ENCODE peak calls at places on chromosomes 13 and 19, in five cellular contexts. P is GM12865, X is BE2C, D is PC-9, Q is GM12878. G is an unnamed sample.

GRCh38 chr13:23956106-23956505 is 58.8 kb upstream of the C1QTNF9B start:
- DNase-seq in D (peak), X (no peak), P (peak), Q (no peak), G (no peak)

GRCh38 chr13:43266953-43267615 is 243.7 kb downstream of the DNAJC15 start:
- DNase-seq in X (no peak), D (no peak), Q (no peak), P (no peak), G (no peak)

GRCh38 chr19:35066121-35066520 is 24.6 kb downstream of the HPN start:
- DNase-seq in X (no peak), D (no peak), P (no peak), Q (no peak), G (no peak)

GRCh38 chr13:71866173-71867091 is 572 bp downstream of the DACH1 start:
- DNase-seq in D (no peak), P (no peak), X (peak), Q (no peak), G (peak)

GRCh38 chr19:51689751-51690358 is 3.3 kb upstream of the SPACA6 start:
- DNase-seq in P (no peak), Q (no peak), X (peak), D (no peak), G (peak)

GRCh38 chr13:32408999-32409313 is 19.0 kb downstream of the N4BP2L1 start:
- DNase-seq in D (no peak), P (no peak), Q (no peak), X (no peak), G (no peak)

GRCh38 chr13:112592647-112593046 is 4.7 kb upstream of the TUBGCP3 start:
- DNase-seq in Q (no peak), D (no peak), X (no peak), P (no peak), G (no peak)

GRCh38 chr13:50026788-50027473 is 11.7 kb downstream of the KCNRG start:
- DNase-seq in X (no peak), P (peak), D (no peak), Q (peak), G (no peak)

GRCh38 chr19:2415281-2415972 is 12.0 kb downstream of the TIMM13 start:
- DNase-seq in P (no peak), Q (no peak), D (no peak), X (peak), G (no peak)

GRCh38 chr13:72586519-72586918 is 140.9 kb downstream of the MZT1 start:
- DNase-seq in Q (no peak), P (no peak), D (no peak), X (no peak), G (no peak)

GRCh38 chr13:25114220-25114619 is 18.3 kb downstream of the PABPC3 start:
- DNase-seq in Q (peak), D (peak), X (peak), P (peak), G (peak)

GRCh38 chr13:94416454-94417080 is 62.9 kb downstream of the DCT start:
- DNase-seq in X (peak), Q (no peak), D (no peak), P (peak), G (peak)

GRCh38 chr13:112877066-112877465 is 91.9 kb upstream of the MCF2L start:
- DNase-seq in X (no peak), P (no peak), Q (no peak), D (no peak), G (no peak)

GRCh38 chr19:15864824-15865223 is 33.0 kb downstream of the CYP4F2 start:
- DNase-seq in D (no peak), Q (no peak), P (no peak), X (no peak), G (no peak)

GRCh38 chr13:105037064-105037463 is 1498.4 kb downstream of the EFNB2 start:
- DNase-seq in P (no peak), X (no peak), Q (no peak), D (no peak), G (no peak)

GRCh38 chr13:47816835-47817234 is 184.2 kb downstream of the SUCLA2 start:
- DNase-seq in X (no peak), D (no peak), Q (no peak), P (no peak), G (no peak)

GRCh38 chr13:51955281-51955771 is 55.9 kb downstream of the ATP7B start:
- DNase-seq in X (no peak), P (no peak), D (no peak), Q (no peak), G (no peak)

GRCh38 chr13:102295316-102296048 is 106.4 kb downstream of the FGF14 start:
- DNase-seq in D (no peak), Q (no peak), X (no peak), P (no peak), G (no peak)

GRCh38 chr19:49497047-49497789 is 984 bp downstream of the RPS11 start:
- DNase-seq in P (peak), X (peak), D (peak), Q (no peak), G (no peak)

GRCh38 chr19:38849147-38849745 is 540 bp downstream of the HNRNPL start:
- DNase-seq in D (peak), X (peak), Q (peak), P (peak), G (peak)

GRCh38 chr19:29211562-29212416 is 1.2 kb downstream of the UQCRFS1 start:
- DNase-seq in X (no peak), D (no peak), Q (no peak), P (peak), G (no peak)

GRCh38 chr19:49799798-49800376 is 13.2 kb downstream of the FUZ start:
- DNase-seq in Q (no peak), P (no peak), D (no peak), X (no peak), G (no peak)

GRCh38 chr19:18895038-18895827 is 725 bp downstream of the CERS1 start:
- DNase-seq in P (peak), Q (no peak), X (peak), D (peak), G (peak)

GRCh38 chr19:1251233-1251502 is 2.8 kb downstream of the MIDN start:
- DNase-seq in D (peak), P (peak), X (peak), Q (no peak), G (no peak)
- TF ChIP-seq CTCF in D (no peak), P (no peak), X (no peak), Q (no peak), G (no peak)

DNA sequence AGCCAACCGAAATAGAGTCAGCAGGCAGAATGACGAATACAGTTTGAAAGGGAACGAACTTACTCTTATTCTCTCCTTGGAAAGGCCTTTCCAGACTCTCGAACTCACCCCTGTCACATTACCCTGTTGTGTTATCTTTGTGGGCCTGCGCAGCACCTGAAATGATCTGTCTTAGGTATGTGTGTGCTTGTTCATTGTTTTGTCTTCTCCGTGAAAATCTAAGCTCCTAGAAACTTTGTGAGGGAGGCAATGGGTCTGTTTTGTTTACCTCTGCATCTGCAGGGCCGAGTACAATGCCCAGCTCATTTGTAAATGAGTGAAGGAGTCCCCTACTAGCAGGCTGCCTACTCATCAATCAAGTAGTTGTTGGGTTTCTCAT is 19.6 kb downstream of the HMGB1 start:
- DNase-seq in X (no peak), P (no peak), Q (no peak), D (no peak), G (no peak)
- TF ChIP-seq CTCF in X (no peak), P (no peak), Q (no peak), D (no peak), G (no peak)

GRCh38 chr19:46487802-46488445 is 7.7 kb downstream of the PNMA8B start:
- DNase-seq in D (peak), X (peak), P (peak), Q (no peak), G (peak)

GRCh38 chr19:46490774-46491173 is 4.9 kb downstream of the PNMA8B start:
- DNase-seq in D (no peak), X (no peak), Q (no peak), P (no peak), G (no peak)

GRCh38 chr19:46487178-46487801 is 8.4 kb downstream of the PNMA8B start:
- DNase-seq in D (no peak), Q (no peak), P (no peak), X (no peak), G (no peak)

GRCh38 chr19:46488551-46488950 is 7.1 kb downstream of the PNMA8B start:
- DNase-seq in D (no peak), Q (no peak), P (no peak), X (no peak), G (no peak)

GRCh38 chr19:46489445-46490272 is 6.0 kb downstream of the PNMA8B start:
- DNase-seq in X (peak), D (no peak), Q (no peak), P (no peak), G (no peak)
- TF ChIP-seq CTCF in X (peak), D (no peak), Q (peak), P (no peak), G (peak)

DNA sequence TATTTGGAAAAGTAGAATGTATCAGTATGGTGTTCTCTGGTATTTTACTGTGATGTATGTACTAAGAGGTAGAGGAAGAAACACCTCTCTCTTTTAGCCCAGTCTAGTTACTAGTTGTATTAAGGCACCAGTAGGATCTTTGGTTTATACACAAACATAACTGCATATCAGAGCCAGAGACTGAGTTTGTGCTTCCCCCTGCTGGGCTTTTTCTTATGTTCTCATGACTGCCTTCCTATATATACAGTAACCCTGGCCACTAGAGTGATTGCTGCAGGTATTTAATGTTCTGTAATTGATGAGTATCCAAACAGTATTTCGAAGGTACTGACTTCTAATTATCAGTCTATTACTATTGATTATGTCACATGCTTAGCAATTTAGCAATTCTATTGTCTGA is 202.5 kb upstream of the KLHL1 start:
- DNase-seq in P (peak), X (peak), Q (no peak), D (no peak), G (peak)
- TF ChIP-seq CTCF in P (peak), X (peak), Q (peak), D (peak), G (peak)

DNA sequence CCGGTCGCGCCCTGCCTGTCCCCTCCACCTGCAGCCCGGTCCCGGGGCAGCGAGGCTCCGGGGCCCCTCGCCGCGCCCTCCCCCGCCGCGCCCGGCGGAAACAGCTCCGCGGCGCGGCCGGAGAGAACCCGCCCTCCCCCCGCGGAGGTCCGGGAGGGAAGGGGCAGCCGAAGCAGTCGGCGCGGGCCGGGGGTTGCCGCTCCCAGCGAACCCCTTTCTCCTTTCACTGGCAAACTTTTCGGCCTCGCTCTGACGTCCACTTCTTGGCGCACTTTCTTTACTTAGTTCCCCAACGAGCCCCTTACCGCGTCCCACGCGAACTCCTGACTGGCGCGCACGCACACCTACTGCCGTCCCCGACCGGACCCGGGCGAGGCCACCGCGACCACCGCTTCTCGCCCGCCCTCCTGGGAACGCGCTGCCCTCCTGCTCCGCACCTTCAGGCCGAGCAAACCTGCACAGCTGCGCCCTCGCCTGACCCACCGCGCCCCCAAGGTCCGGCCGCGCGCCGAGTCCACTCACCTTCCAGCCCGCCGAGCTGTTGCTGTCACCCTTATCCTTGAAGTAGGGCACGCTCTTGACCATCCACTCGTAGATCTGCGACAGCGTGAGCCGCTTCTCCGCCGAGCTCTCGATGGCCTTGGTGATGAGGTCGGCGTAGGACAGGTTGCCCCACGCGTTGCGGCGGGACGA is 1.2 kb downstream of the FOXO1 start:
- DNase-seq in D (no peak), X (peak), Q (no peak), P (peak), G (peak)
- TF ChIP-seq CTCF in D (no peak), X (no peak), Q (peak), P (no peak), G (no peak)

G was measured in neural crest cell.